ENCODE peak calls at places on chromosome 7, in nine cellular contexts. M is kidney tubule cell; P is LHCN-M2; F is hypothalamus; X is ELR; Q is HT-29; J is activated T-cell treated with anti-CD3 and anti-CD28 coated beads for 1 hour; O is left kidney; Y is stimulated activated CD8-positive, alpha-beta memory T cell treated with anti-CD3 and anti-CD28 coated beads, Interleukin-7, amount 100 ng/mL, for 4 hours. Z is an unnamed sample.

GRCh38 chr7:76126632-76127031 is 75.1 kb upstream of the SRRM3 start:
- DNase-seq in J (no peak), X (no peak), F (no peak), Q (no peak), P (no peak), M (no peak), O (no peak), Y (no peak), Z (no peak)

GRCh38 chr7:121043314-121044234 is 55.1 kb downstream of the CPED1 start:
- DNase-seq in X (no peak), Y (no peak), O (no peak), J (no peak), M (no peak), P (no peak), F (no peak), Q (no peak), Z (no peak)

GRCh38 chr7:1925973-1926907 is 256.2 kb downstream of the ELFN1 start:
- DNase-seq in P (no peak), M (no peak), F (no peak), Y (no peak), O (no peak), J (no peak), Q (no peak), X (no peak), Z (no peak)

GRCh38 chr7:132065193-132065972 is 509.0 kb upstream of the PODXL start:
- DNase-seq in F (peak; percentile 32), J (no peak), X (peak; percentile 97), P (peak; percentile 97), M (peak; percentile 98), Y (no peak), O (peak; percentile 45), Q (peak; percentile 7), Z (no peak)

GRCh38 chr7:79406371-79406770 is 47.1 kb downstream of the MAGI2 start:
- DNase-seq in Q (peak; percentile 52), M (peak; percentile 17), J (no peak), O (no peak), P (no peak), Y (no peak), X (peak; percentile 2), F (no peak), Z (no peak)

GRCh38 chr7:45596665-45597095 is 22.5 kb downstream of the ADCY1 start:
- DNase-seq in F (no peak), X (no peak), Y (no peak), M (no peak), O (no peak), Q (no peak), P (no peak), J (no peak), Z (no peak)

GRCh38 chr7:85286449-85286848 is 99.6 kb upstream of the SEMA3D start:
- DNase-seq in O (no peak), M (no peak), J (no peak), F (no peak), Q (no peak), Y (no peak), P (no peak), X (no peak), Z (no peak)

GRCh38 chr7:156456503-156457115 is 184.0 kb upstream of the RNF32 start:
- DNase-seq in X (no peak), M (peak; percentile 82), O (peak; percentile 57), Y (no peak), F (no peak), J (no peak), Q (peak; percentile 12), P (no peak), Z (no peak)

GRCh38 chr7:6148724-6149360 is 117.7 kb downstream of the ANKRD61 start:
- DNase-seq in O (peak; percentile 77), Q (no peak), P (no peak), J (no peak), Y (no peak), M (peak; percentile 14), F (no peak), X (no peak), Z (no peak)

GRCh38 chr7:101519324-101520017 is 109.6 kb downstream of the MYL10 start:
- DNase-seq in X (peak; percentile 77), F (no peak), M (no peak), J (no peak), Y (no peak), P (peak; percentile 65), Q (no peak), O (peak; percentile 94), Z (no peak)

GRCh38 chr7:16233519-16233918 is 187.8 kb downstream of the CRPPA start:
- DNase-seq in O (no peak), X (no peak), Y (no peak), P (no peak), Q (no peak), J (no peak), M (no peak), F (no peak), Z (no peak)

GRCh38 chr7:105346593-105347322 is 42.0 kb downstream of the SRPK2 start:
- DNase-seq in X (no peak), Q (no peak), J (no peak), Y (no peak), O (no peak), M (no peak), P (peak; percentile 45), F (no peak), Z (no peak)

GRCh38 chr7:119105381-119105780 is 880.9 kb downstream of the ANKRD7 start:
- DNase-seq in O (no peak), M (peak; percentile 24), F (no peak), Q (no peak), X (no peak), P (no peak), J (no peak), Y (no peak), Z (no peak)

GRCh38 chr7:88522771-88523316 is 216.2 kb upstream of the STEAP4 start:
- DNase-seq in P (no peak), Q (peak; percentile 5), J (no peak), M (no peak), Y (no peak), O (peak; percentile 17), F (no peak), X (no peak), Z (no peak)

GRCh38 chr7:37831214-37831613 is 17.2 kb upstream of the NME8 start:
- DNase-seq in X (no peak), P (no peak), Q (no peak), Y (no peak), F (no peak), J (no peak), M (no peak), O (no peak), Z (no peak)

GRCh38 chr7:143227806-143228205 is 6.0 kb downstream of the TAS2R40 start:
- DNase-seq in O (no peak), M (no peak), F (no peak), P (peak; percentile 21), Q (no peak), X (peak; percentile 3), J (no peak), Y (no peak), Z (no peak)

GRCh38 chr7:142445019-142445686 is 187.3 kb upstream of the PRSS58 start:
- DNase-seq in O (peak; percentile 18), X (peak; percentile 32), F (no peak), P (no peak), Q (peak; percentile 28), Y (no peak), J (peak; percentile 19), M (no peak), Z (no peak)

GRCh38 chr7:1240917-1241509 is 8.3 kb downstream of the UNCX start:
- DNase-seq in J (no peak), P (no peak), O (peak; percentile 65), Q (no peak), Y (no peak), M (no peak), X (no peak), F (no peak), Z (no peak)

GRCh38 chr7:97126483-97127171 is 9.1 kb downstream of the SDHAF3 start:
- DNase-seq in M (no peak), J (no peak), P (peak; percentile 58), X (no peak), F (no peak), O (peak; percentile 30), Q (no peak), Y (no peak), Z (no peak)

GRCh38 chr7:2724453-2725177 is 36.6 kb downstream of the AMZ1 start:
- DNase-seq in M (no peak), F (no peak), Q (no peak), P (no peak), X (no peak), Y (no peak), J (no peak), O (no peak), Z (peak; percentile 9)

GRCh38 chr7:148458263-148458662 is 132.3 kb upstream of the C7orf33 start:
- DNase-seq in X (no peak), J (no peak), Q (no peak), O (no peak), F (no peak), M (no peak), Y (no peak), P (no peak), Z (peak; percentile 9)

GRCh38 chr7:12570529-12571461 is at the start of gene SCIN:
- DNase-seq in P (peak; percentile 40), X (peak; percentile 53), O (peak; percentile 81), F (no peak), J (no peak), Q (peak; percentile 47), M (peak; percentile 66), Y (no peak), Z (peak; percentile 28)

GRCh38 chr7:131302876-131303707 is 24.6 kb upstream of the MKLN1 start:
- DNase-seq in F (peak; percentile 16), Y (peak; percentile 4), O (peak; percentile 37), Q (peak; percentile 56), P (no peak), M (peak; percentile 57), J (peak; percentile 9), X (peak; percentile 51), Z (peak; percentile 51)

Z was measured in Caco-2.